ENCODE peak calls at places on chromosomes 3 and 15, in seven cellular contexts. Z, A, F, L, W, P and C are unnamed samples.

GRCh38 chr15:51336011-51336410 is 2.4 kb downstream of the CYP19A1 start:
- DNase-seq in Z (no peak), W (no peak), F (no peak), P (peak), A (no peak), L (no peak), C (no peak)

GRCh38 chr15:32884136-32884535 is 166.3 kb downstream of the GREM1 start:
- DNase-seq in A (no peak), Z (no peak), L (peak), P (no peak), F (no peak), W (no peak), C (no peak)

GRCh38 chr15:54559405-54560064 is 581.3 kb downstream of the UNC13C start:
- DNase-seq in P (no peak), F (no peak), L (no peak), A (peak), W (no peak), Z (no peak), C (no peak)

GRCh38 chr3:52143616-52144015 is 10.6 kb downstream of the POC1A start:
- DNase-seq in F (no peak), W (no peak), P (no peak), A (no peak), Z (no peak), L (no peak), C (peak)

GRCh38 chr15:27124287-27124830 is 153.4 kb downstream of the GABRG3 start:
- DNase-seq in W (no peak), F (no peak), Z (no peak), A (no peak), L (no peak), P (peak), C (no peak)

GRCh38 chr3:177935008-177935407 is 601.2 kb upstream of the KCNMB2 start:
- DNase-seq in A (no peak), F (no peak), L (no peak), Z (no peak), P (no peak), W (no peak), C (no peak)

GRCh38 chr15:66946578-66947164 is 118.7 kb upstream of the SMAD3 start:
- DNase-seq in P (peak), F (no peak), Z (peak), L (peak), W (peak), A (peak), C (peak)

GRCh38 chr3:52220380-52221026 is 4.9 kb downstream of the TLR9 start:
- DNase-seq in Z (peak), A (peak), W (peak), L (peak), P (peak), F (no peak), C (peak)

GRCh38 chr15:36601497-36601932 is 22.1 kb downstream of the CDIN1 start:
- DNase-seq in F (no peak), L (peak), P (no peak), W (no peak), A (no peak), Z (no peak), C (no peak)

GRCh38 chr3:73540969-73541740 is 83.6 kb downstream of the PDZRN3 start:
- DNase-seq in L (peak), P (no peak), F (no peak), A (no peak), Z (no peak), W (no peak), C (no peak)

GRCh38 chr15:100141304-100142080 is 200.3 kb downstream of the ADAMTS17 start:
- DNase-seq in P (no peak), F (no peak), Z (no peak), L (no peak), A (no peak), W (no peak), C (no peak)

GRCh38 chr3:48130321-48130881 is 57.8 kb downstream of the CDC25A start:
- DNase-seq in W (peak), F (no peak), L (peak), P (no peak), A (peak), Z (peak), C (peak)

GRCh38 chr3:107421170-107421792 is 44.0 kb downstream of the CCDC54 start:
- DNase-seq in P (no peak), W (peak), A (peak), Z (no peak), F (no peak), L (peak), C (no peak)

GRCh38 chr3:194272221-194272620 is 78.9 kb downstream of the CPN2 start:
- DNase-seq in F (no peak), W (no peak), Z (no peak), P (no peak), L (no peak), A (peak), C (peak)

GRCh38 chr3:167078070-167078622 is 302.0 kb downstream of the ZBBX start:
- DNase-seq in W (no peak), Z (no peak), A (no peak), L (no peak), P (no peak), F (no peak), C (no peak)

GRCh38 chr3:194488007-194488742 is 1.4 kb upstream of the ATP13A3 start:
- DNase-seq in P (peak), Z (no peak), W (no peak), A (no peak), F (no peak), L (no peak), C (no peak)

DNA sequence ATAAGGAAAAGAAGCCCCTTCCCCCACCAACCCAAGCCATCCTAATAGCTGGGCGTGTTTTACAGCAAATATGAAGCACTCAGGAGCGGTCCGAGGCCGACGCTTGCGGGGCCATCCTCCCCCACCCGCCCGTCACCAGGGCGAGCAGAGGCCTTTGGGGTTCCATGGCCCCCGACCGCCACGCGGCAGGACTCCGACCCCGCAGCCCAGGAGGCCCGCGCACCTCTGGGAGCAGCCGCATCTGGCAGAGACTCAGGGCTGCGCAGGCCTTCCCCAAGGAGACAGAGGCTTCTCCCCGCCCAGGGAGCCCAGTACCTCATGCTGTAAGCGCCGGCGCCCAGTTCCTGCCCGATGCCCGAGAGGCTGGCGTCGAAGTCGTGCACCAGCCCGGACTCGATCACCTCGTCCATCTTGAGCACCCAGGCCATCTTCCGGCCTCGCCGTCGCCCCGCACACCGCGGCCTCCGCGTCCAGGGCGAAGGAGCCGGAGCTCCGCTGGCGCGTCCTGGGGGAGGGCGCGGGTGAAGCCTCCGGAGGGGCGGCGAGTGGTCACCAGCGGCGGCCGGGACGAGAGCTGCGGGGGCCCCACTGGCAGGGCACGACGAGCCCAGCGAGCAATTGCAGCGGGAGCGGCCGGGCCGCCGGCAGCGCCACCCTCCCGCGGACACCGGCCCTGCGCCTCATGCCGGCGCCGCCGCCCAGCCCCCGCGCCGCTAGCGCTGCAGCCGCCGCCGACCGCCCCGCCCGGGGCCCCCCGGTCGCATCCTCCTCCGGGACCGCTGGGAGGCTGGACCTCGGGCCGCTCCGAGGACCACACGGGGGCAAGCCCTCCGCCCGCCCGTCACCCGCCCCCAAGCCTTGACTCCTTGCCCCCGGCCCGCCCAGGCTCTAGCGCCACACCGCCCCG is 531 bp downstream of the UBP1 start:
- DNase-seq in L (peak), P (peak), W (peak), F (no peak), A (peak), Z (peak), C (peak)
- TF ChIP-seq POLR2A in L (no peak), P (peak), W (peak), F (no peak), A (no peak), Z (no peak), C (peak)

DNA sequence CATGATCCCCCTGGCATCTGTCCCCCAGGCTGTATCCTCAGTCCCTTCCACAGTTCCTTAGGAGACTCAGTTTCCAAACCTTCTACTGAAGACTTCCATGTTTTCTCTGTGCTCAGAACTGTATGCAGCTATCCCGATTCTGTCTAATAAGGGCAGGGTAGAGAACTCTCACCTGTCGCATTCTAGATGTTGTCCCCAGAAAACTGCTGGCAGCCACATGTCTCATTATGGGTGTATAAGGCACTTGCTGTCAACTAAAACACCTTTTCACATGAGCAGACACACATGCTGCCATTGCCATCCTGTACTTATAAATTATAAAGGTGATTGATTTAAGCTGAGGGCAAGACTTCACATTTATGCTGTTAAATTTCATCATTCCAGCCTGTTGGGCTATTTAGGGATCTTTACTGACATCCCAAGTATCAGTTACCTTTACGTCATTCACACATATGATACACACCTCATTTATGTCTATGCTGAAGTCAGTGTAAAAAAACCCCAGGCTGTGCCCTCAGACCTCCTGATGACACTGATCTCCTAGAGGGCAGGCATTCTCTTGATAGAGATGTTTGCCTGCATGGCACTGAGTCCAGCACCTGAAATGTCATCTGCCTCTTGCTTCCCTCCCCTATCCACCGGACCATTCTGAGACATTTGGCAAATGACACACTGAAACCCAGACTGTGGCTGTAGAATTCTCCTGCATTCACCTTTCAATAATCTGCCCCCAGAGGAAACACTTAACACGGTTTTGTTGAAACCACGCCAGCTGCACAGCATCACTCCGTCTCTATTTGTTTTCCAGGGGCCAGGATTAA is 35.8 kb downstream of the BTD start:
- DNase-seq in P (no peak), A (no peak), F (no peak), Z (no peak), W (peak), L (no peak), C (no peak)
- H3K4me3 ChIP-seq in P (no peak), A (no peak), F (no peak), Z (no peak), W (no peak), L (no peak), C (no peak)

GRCh38 chr3:58063022-58063421 is 54.8 kb downstream of the FLNB start:
- DNase-seq in W (no peak), P (no peak), F (no peak), A (no peak), L (no peak), Z (no peak), C (no peak)

GRCh38 chr3:58059349-58060321 is 51.4 kb downstream of the FLNB start:
- DNase-seq in A (peak), W (peak), P (no peak), F (no peak), L (peak), Z (peak), C (peak)

GRCh38 chr3:58063424-58063823 is 55.2 kb downstream of the FLNB start:
- DNase-seq in W (no peak), A (peak), P (no peak), L (peak), Z (peak), F (no peak), C (no peak)

GRCh38 chr3:58064923-58065638 is 56.9 kb downstream of the FLNB start:
- DNase-seq in W (no peak), F (no peak), Z (no peak), L (no peak), P (no peak), A (no peak), C (no peak)

DNA sequence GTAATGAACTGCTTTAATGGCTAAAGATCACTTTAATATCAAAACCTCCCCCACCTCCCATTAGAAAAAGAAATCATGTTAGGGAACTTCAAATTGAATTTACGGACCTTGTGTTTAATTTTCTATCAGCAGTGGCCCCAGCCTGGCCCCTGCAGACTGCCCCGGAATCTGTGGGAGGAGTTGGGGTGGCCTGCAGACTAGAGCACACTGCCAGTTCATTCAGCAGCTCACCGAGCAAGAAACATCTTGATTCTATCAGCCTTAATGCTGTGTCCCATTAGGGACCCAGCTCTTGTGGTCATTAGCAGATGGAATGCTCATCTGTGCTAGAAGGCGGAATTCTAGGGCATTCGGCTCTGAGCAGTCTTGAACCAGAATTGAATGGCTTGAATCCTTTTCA is 54.2 kb downstream of the FLNB start:
- DNase-seq in L (no peak), Z (no peak), P (no peak), W (no peak), F (no peak), A (no peak), C (no peak)
- H3K27ac ChIP-seq in L (no peak), Z (peak), P (no peak), W (no peak), F (no peak), A (peak), C (peak)

DNA sequence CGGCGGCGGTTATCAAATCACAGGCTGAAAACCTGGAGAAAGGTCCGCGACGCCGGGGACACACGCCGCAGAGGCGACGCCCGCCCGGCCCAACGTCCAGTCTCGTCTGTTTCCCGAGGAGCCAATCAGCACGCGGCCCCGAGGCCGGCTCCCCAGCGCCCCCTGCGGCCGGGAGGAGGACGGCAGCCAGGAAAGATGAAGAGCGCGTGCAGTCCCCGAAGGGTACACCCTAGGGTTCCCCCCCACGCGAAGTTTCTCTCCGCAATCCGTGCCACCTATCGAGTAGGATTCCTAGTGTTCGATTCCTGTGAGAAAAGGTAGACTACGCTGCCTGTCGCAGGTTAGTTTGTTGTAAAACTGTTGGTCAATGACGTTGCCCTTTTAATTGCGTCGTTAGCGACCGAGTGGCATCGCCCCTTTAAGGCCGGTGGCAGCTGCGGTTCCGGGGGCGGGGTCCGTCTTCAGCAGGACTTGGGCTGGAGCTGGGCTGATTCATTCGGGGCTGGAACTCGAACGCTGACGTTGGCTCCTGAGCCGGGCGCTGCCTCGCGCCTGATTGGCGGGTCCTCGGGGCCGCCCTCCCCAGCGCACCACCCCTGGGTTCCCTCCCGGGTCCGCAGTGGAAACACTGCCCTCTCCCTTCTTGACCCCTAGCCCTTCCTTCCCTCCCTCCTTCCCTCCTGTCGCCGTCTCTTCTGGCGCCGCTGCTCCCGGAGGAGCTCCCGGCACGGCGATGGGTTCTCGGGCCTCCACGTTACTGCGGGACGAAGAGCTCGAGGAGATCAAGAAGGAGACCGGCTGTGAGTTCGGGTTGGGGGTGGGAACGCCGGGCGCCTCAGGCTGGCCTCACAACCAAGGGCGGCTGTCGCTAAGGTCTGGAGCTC is at the start of the genes CHP1 and EXD1:
- DNase-seq in F (peak), L (peak), Z (peak), P (peak), W (peak), A (peak), C (peak)
- TF ChIP-seq POLR2A in F (peak), L (peak), Z (peak), P (peak), W (peak), A (no peak), C (peak)

GRCh38 chr3:170869240-170869592 is 779 bp downstream of the RPL22L1 start:
- DNase-seq in L (no peak), W (peak), P (no peak), Z (no peak), F (no peak), A (no peak), C (no peak)
- H3K4me3 ChIP-seq in L (peak), W (peak), P (peak), Z (peak), F (peak), A (peak), C (peak)